ENCODE peak calls at places on chromosomes 16 and 17, in seven cellular contexts. One of them, this sample, is unnamed.

GRCh38 chr17:43745541-43745940 is 13.1 kb downstream of the SOST start:
- DNase-seq in neuronal stem cell: no peak
- DNase-seq in H1: no peak
- DNase-seq in H9: no peak
- DNase-seq in IMR-90: no peak
- DNase-seq in trophoblast cell: no peak
- DNase-seq in mesenchymal stem cell: no peak
- DNase-seq in this sample: no peak

GRCh38 chr17:67322039-67322787 is 44.2 kb downstream of the PSMD12 start:
- DNase-seq in trophoblast cell: no peak
- DNase-seq in H9: peak
- DNase-seq in IMR-90: no peak
- DNase-seq in mesenchymal stem cell: no peak
- DNase-seq in neuronal stem cell: peak
- DNase-seq in H1: peak
- DNase-seq in this sample: peak

GRCh38 chr17:58330997-58331814 is 2.6 kb upstream of the TSPOAP1 start:
- DNase-seq in neuronal stem cell: no peak
- DNase-seq in H1: no peak
- DNase-seq in H9: peak
- DNase-seq in trophoblast cell: no peak
- DNase-seq in mesenchymal stem cell: no peak
- DNase-seq in IMR-90: no peak
- DNase-seq in this sample: no peak

GRCh38 chr17:37124074-37124824 is 175.5 kb downstream of the AATF start:
- DNase-seq in mesenchymal stem cell: peak
- DNase-seq in IMR-90: peak
- DNase-seq in H9: no peak
- DNase-seq in H1: no peak
- DNase-seq in trophoblast cell: no peak
- DNase-seq in neuronal stem cell: no peak
- DNase-seq in this sample: peak

GRCh38 chr16:66979011-66979717 is 9.2 kb upstream of the CES4A start:
- DNase-seq in IMR-90: no peak
- DNase-seq in trophoblast cell: no peak
- DNase-seq in neuronal stem cell: no peak
- DNase-seq in H9: no peak
- DNase-seq in mesenchymal stem cell: no peak
- DNase-seq in H1: no peak
- DNase-seq in this sample: no peak

GRCh38 chr16:25143898-25144297 is 32.4 kb downstream of the LCMT1 start:
- DNase-seq in H9: peak
- DNase-seq in neuronal stem cell: no peak
- DNase-seq in trophoblast cell: peak
- DNase-seq in mesenchymal stem cell: no peak
- DNase-seq in H1: no peak
- DNase-seq in IMR-90: no peak
- DNase-seq in this sample: peak

GRCh38 chr17:7956208-7956965 is 24.4 kb downstream of the CNTROB start:
- DNase-seq in IMR-90: peak
- DNase-seq in H9: no peak
- DNase-seq in trophoblast cell: no peak
- DNase-seq in H1: no peak
- DNase-seq in neuronal stem cell: no peak
- DNase-seq in mesenchymal stem cell: peak
- DNase-seq in this sample: peak

GRCh38 chr16:67580202-67580601 is 17.9 kb downstream of the CTCF start:
- DNase-seq in IMR-90: no peak
- DNase-seq in mesenchymal stem cell: no peak
- DNase-seq in neuronal stem cell: no peak
- DNase-seq in H1: no peak
- DNase-seq in H9: no peak
- DNase-seq in trophoblast cell: no peak
- DNase-seq in this sample: no peak

GRCh38 chr16:87297918-87298631 is 19.1 kb downstream of the C16orf95 start:
- DNase-seq in mesenchymal stem cell: peak
- DNase-seq in neuronal stem cell: peak
- DNase-seq in trophoblast cell: peak
- DNase-seq in H9: peak
- DNase-seq in IMR-90: peak
- DNase-seq in H1: no peak
- DNase-seq in this sample: peak

GRCh38 chr17:8226536-8227237 is 16.3 kb upstream of the AURKB start:
- DNase-seq in H9: peak
- DNase-seq in IMR-90: peak
- DNase-seq in H1: no peak
- DNase-seq in mesenchymal stem cell: peak
- DNase-seq in neuronal stem cell: peak
- DNase-seq in trophoblast cell: peak
- DNase-seq in this sample: peak

GRCh38 chr17:35192708-35193107 is 1.5 kb downstream of the SLC35G3 start:
- DNase-seq in neuronal stem cell: no peak
- DNase-seq in mesenchymal stem cell: no peak
- DNase-seq in H1: no peak
- DNase-seq in IMR-90: no peak
- DNase-seq in H9: no peak
- DNase-seq in trophoblast cell: no peak
- DNase-seq in this sample: no peak

GRCh38 chr16:69706975-69707340 is 19.4 kb downstream of the NQO1 start:
- DNase-seq in H9: no peak
- DNase-seq in trophoblast cell: no peak
- DNase-seq in mesenchymal stem cell: no peak
- DNase-seq in neuronal stem cell: no peak
- DNase-seq in IMR-90: no peak
- DNase-seq in H1: no peak
- DNase-seq in this sample: no peak
- H3K23ac ChIP-seq in H9: no peak
- H3K23ac ChIP-seq in trophoblast cell: no peak
- H3K23ac ChIP-seq in mesenchymal stem cell: no peak
- H3K23ac ChIP-seq in neuronal stem cell: no peak
- H3K23ac ChIP-seq in IMR-90: no peak
- H3K23ac ChIP-seq in H1: no peak
- H3K23ac ChIP-seq in this sample: no peak

GRCh38 chr17:81067331-81067730 is 32.4 kb downstream of the BAIAP2 start:
- DNase-seq in neuronal stem cell: no peak
- DNase-seq in mesenchymal stem cell: no peak
- DNase-seq in H9: no peak
- DNase-seq in H1: no peak
- DNase-seq in IMR-90: no peak
- DNase-seq in trophoblast cell: no peak
- DNase-seq in this sample: no peak
- H2BK5ac ChIP-seq in neuronal stem cell: peak
- H2BK5ac ChIP-seq in mesenchymal stem cell: no peak
- H2BK5ac ChIP-seq in H9: no peak
- H2BK5ac ChIP-seq in H1: no peak
- H2BK5ac ChIP-seq in IMR-90: no peak
- H2BK5ac ChIP-seq in trophoblast cell: no peak
- H2BK5ac ChIP-seq in this sample: no peak

GRCh38 chr16:49546059-49546458 is 172.5 kb downstream of the C16orf78 start:
- DNase-seq in neuronal stem cell: no peak
- DNase-seq in H9: no peak
- DNase-seq in IMR-90: no peak
- DNase-seq in trophoblast cell: no peak
- DNase-seq in H1: no peak
- DNase-seq in mesenchymal stem cell: no peak
- DNase-seq in this sample: no peak

GRCh38 chr16:49547448-49547847 is 173.8 kb downstream of the C16orf78 start:
- DNase-seq in neuronal stem cell: no peak
- DNase-seq in H1: no peak
- DNase-seq in mesenchymal stem cell: no peak
- DNase-seq in IMR-90: no peak
- DNase-seq in H9: no peak
- DNase-seq in trophoblast cell: no peak
- DNase-seq in this sample: no peak

GRCh38 chr16:49550666-49551065 is 177.1 kb downstream of the C16orf78 start:
- DNase-seq in mesenchymal stem cell: no peak
- DNase-seq in trophoblast cell: no peak
- DNase-seq in H1: no peak
- DNase-seq in neuronal stem cell: no peak
- DNase-seq in H9: no peak
- DNase-seq in IMR-90: no peak
- DNase-seq in this sample: no peak

GRCh38 chr16:49546735-49547134 is 173.1 kb downstream of the C16orf78 start:
- DNase-seq in H9: no peak
- DNase-seq in trophoblast cell: no peak
- DNase-seq in neuronal stem cell: no peak
- DNase-seq in H1: no peak
- DNase-seq in mesenchymal stem cell: no peak
- DNase-seq in IMR-90: no peak
- DNase-seq in this sample: no peak

DNA sequence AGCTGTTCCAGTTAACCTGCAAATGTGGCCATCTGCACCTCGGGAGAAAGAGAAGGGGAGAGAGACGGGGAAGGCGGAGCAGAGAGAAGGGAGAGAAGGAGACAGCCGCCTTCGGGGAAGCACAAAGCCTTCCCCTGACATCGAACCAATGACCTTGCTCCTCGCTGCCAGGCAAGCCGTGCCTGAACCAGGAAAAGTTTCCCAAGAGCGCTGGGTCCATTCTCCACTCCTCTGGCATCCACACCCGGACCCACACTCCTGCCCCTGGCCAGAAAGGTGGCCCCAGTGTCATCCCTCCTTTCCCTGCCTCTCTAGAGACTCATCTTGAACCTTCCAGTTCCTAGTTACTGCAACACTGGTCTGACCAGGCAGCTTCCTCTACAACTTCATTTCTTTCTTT is 175.0 kb downstream of the C16orf78 start:
- DNase-seq in H1: no peak
- DNase-seq in neuronal stem cell: no peak
- DNase-seq in mesenchymal stem cell: no peak
- DNase-seq in trophoblast cell: no peak
- DNase-seq in H9: no peak
- DNase-seq in IMR-90: no peak
- DNase-seq in this sample: no peak
- H3K23ac ChIP-seq in H1: no peak
- H3K23ac ChIP-seq in neuronal stem cell: no peak
- H3K23ac ChIP-seq in mesenchymal stem cell: no peak
- H3K23ac ChIP-seq in trophoblast cell: no peak
- H3K23ac ChIP-seq in H9: no peak
- H3K23ac ChIP-seq in IMR-90: no peak
- H3K23ac ChIP-seq in this sample: no peak

GRCh38 chr17:31650756-31651520 is 208.1 kb downstream of the COPRS start:
- DNase-seq in mesenchymal stem cell: no peak
- DNase-seq in H1: no peak
- DNase-seq in IMR-90: no peak
- DNase-seq in neuronal stem cell: no peak
- DNase-seq in trophoblast cell: no peak
- DNase-seq in H9: no peak
- DNase-seq in this sample: no peak

GRCh38 chr17:31649302-31649701 is 209.7 kb downstream of the COPRS start:
- DNase-seq in neuronal stem cell: no peak
- DNase-seq in mesenchymal stem cell: no peak
- DNase-seq in H1: no peak
- DNase-seq in H9: no peak
- DNase-seq in trophoblast cell: no peak
- DNase-seq in IMR-90: no peak
- DNase-seq in this sample: no peak

GRCh38 chr17:31654936-31655335 is 204.1 kb downstream of the COPRS start:
- DNase-seq in trophoblast cell: peak
- DNase-seq in IMR-90: peak
- DNase-seq in mesenchymal stem cell: no peak
- DNase-seq in neuronal stem cell: no peak
- DNase-seq in H9: no peak
- DNase-seq in H1: no peak
- DNase-seq in this sample: peak

GRCh38 chr17:31657876-31658275 is 201.2 kb downstream of the COPRS start:
- DNase-seq in H1: no peak
- DNase-seq in IMR-90: no peak
- DNase-seq in trophoblast cell: no peak
- DNase-seq in mesenchymal stem cell: no peak
- DNase-seq in H9: no peak
- DNase-seq in neuronal stem cell: no peak
- DNase-seq in this sample: no peak

DNA sequence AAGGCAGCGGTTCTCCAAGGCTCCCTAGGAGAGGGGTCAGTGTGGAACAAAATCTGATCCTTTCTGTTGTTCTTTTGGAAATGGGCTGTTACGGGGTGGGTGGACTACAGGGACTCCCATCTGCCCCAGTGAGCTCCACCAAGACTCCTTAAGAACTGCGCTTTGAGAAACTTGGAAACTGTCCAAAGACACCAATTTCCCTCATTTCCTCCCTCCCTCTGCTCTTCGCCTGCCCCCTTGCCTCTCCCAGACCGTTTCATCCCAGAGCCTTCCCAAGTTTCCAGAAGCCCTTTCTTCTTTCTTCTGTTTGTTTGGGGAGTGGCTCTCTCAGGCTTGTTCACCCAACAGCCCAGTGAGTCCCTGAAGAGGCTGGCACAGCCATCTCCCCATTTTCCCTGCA is 205.3 kb downstream of the COPRS start:
- DNase-seq in mesenchymal stem cell: no peak
- DNase-seq in H9: no peak
- DNase-seq in H1: no peak
- DNase-seq in trophoblast cell: peak
- DNase-seq in neuronal stem cell: no peak
- DNase-seq in IMR-90: no peak
- DNase-seq in this sample: no peak
- H2BK5ac ChIP-seq in mesenchymal stem cell: no peak
- H2BK5ac ChIP-seq in H9: no peak
- H2BK5ac ChIP-seq in H1: no peak
- H2BK5ac ChIP-seq in trophoblast cell: no peak
- H2BK5ac ChIP-seq in neuronal stem cell: no peak
- H2BK5ac ChIP-seq in IMR-90: no peak
- H2BK5ac ChIP-seq in this sample: no peak

GRCh38 chr17:27615121-27615520 is 15.9 kb upstream of the LGALS9 start:
- DNase-seq in mesenchymal stem cell: no peak
- DNase-seq in H1: no peak
- DNase-seq in H9: no peak
- DNase-seq in neuronal stem cell: no peak
- DNase-seq in IMR-90: peak
- DNase-seq in trophoblast cell: no peak
- DNase-seq in this sample: no peak
- H3K23ac ChIP-seq in mesenchymal stem cell: no peak
- H3K23ac ChIP-seq in H1: no peak
- H3K23ac ChIP-seq in H9: no peak
- H3K23ac ChIP-seq in neuronal stem cell: no peak
- H3K23ac ChIP-seq in IMR-90: no peak
- H3K23ac ChIP-seq in trophoblast cell: no peak
- H3K23ac ChIP-seq in this sample: no peak

DNA sequence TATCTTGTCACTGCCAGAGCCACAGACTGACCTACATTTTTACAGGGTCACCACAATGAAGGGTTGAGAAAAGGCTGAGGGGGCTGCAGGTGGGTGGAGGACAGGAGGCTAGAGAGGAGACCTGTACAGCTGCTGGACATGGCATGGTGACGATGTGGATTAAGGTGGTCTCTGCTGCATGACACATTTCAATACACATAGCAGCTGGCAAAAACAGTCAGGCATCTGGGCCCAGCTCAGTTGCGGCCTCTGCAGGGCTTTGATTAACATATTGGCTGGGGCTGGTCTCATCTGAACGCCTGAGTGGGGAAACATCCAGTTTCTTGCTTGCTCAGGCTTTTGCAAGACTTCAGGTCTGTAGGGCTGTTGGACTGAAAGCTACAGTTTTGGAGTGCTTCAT is 265.4 kb upstream of the FOXF1 start:
- DNase-seq in mesenchymal stem cell: no peak
- DNase-seq in IMR-90: no peak
- DNase-seq in H1: no peak
- DNase-seq in H9: no peak
- DNase-seq in neuronal stem cell: no peak
- DNase-seq in trophoblast cell: no peak
- DNase-seq in this sample: no peak
- H2BK5ac ChIP-seq in mesenchymal stem cell: no peak
- H2BK5ac ChIP-seq in IMR-90: no peak
- H2BK5ac ChIP-seq in H1: no peak
- H2BK5ac ChIP-seq in H9: no peak
- H2BK5ac ChIP-seq in neuronal stem cell: no peak
- H2BK5ac ChIP-seq in trophoblast cell: no peak
- H2BK5ac ChIP-seq in this sample: no peak

GRCh38 chr17:81802048-81802758 is 1.7 kb upstream of the GCGR start:
- DNase-seq in H1: no peak
- DNase-seq in H9: no peak
- DNase-seq in trophoblast cell: no peak
- DNase-seq in IMR-90: no peak
- DNase-seq in neuronal stem cell: no peak
- DNase-seq in mesenchymal stem cell: no peak
- DNase-seq in this sample: no peak
- H3K23ac ChIP-seq in H1: no peak
- H3K23ac ChIP-seq in H9: no peak
- H3K23ac ChIP-seq in trophoblast cell: no peak
- H3K23ac ChIP-seq in IMR-90: no peak
- H3K23ac ChIP-seq in neuronal stem cell: peak
- H3K23ac ChIP-seq in mesenchymal stem cell: no peak
- H3K23ac ChIP-seq in this sample: no peak

This sample was measured in mesendoderm.